ENCODE peak calls at places on chromosome 5, in nine cellular contexts. One of them, this sample, is unnamed.

GRCh38 chr5:178392998-178393397 is 160.4 kb upstream of the PHYKPL start:
- DNase-seq in lung microvascular endothelial cell: no peak
- DNase-seq in hepatic stellate cell: no peak
- DNase-seq in OCI-M1: no peak
- DNase-seq in fibroblast of villous mesenchyme: no peak
- DNase-seq in naive thymus-derived CD4-positive, alpha-beta T cell: no peak
- DNase-seq in Caki2: no peak
- DNase-seq in CD4-positive, CD25-positive, alpha-beta regulatory T cell: no peak
- DNase-seq in neural progenitor cell: no peak
- DNase-seq in this sample: no peak

GRCh38 chr5:55816342-55816741 is 34.8 kb upstream of the IL31RA start:
- DNase-seq in Caki2: peak
- DNase-seq in fibroblast of villous mesenchyme: peak
- DNase-seq in naive thymus-derived CD4-positive, alpha-beta T cell: no peak
- DNase-seq in CD4-positive, CD25-positive, alpha-beta regulatory T cell: no peak
- DNase-seq in OCI-M1: peak
- DNase-seq in lung microvascular endothelial cell: no peak
- DNase-seq in hepatic stellate cell: peak
- DNase-seq in neural progenitor cell: no peak
- DNase-seq in this sample: no peak

GRCh38 chr5:78591972-78592700 is 56.4 kb downstream of the LHFPL2 start:
- DNase-seq in Caki2: no peak
- DNase-seq in OCI-M1: no peak
- DNase-seq in naive thymus-derived CD4-positive, alpha-beta T cell: no peak
- DNase-seq in hepatic stellate cell: no peak
- DNase-seq in fibroblast of villous mesenchyme: no peak
- DNase-seq in CD4-positive, CD25-positive, alpha-beta regulatory T cell: no peak
- DNase-seq in neural progenitor cell: no peak
- DNase-seq in lung microvascular endothelial cell: no peak
- DNase-seq in this sample: no peak

GRCh38 chr5:138386290-138386689 is 33.8 kb downstream of the KDM3B start:
- DNase-seq in neural progenitor cell: no peak
- DNase-seq in fibroblast of villous mesenchyme: no peak
- DNase-seq in Caki2: no peak
- DNase-seq in hepatic stellate cell: no peak
- DNase-seq in CD4-positive, CD25-positive, alpha-beta regulatory T cell: no peak
- DNase-seq in OCI-M1: no peak
- DNase-seq in lung microvascular endothelial cell: peak
- DNase-seq in naive thymus-derived CD4-positive, alpha-beta T cell: no peak
- DNase-seq in this sample: no peak

GRCh38 chr5:132657676-132658382 is at the start of gene IL13:
- DNase-seq in fibroblast of villous mesenchyme: no peak
- DNase-seq in CD4-positive, CD25-positive, alpha-beta regulatory T cell: no peak
- DNase-seq in Caki2: no peak
- DNase-seq in OCI-M1: no peak
- DNase-seq in neural progenitor cell: no peak
- DNase-seq in hepatic stellate cell: no peak
- DNase-seq in lung microvascular endothelial cell: no peak
- DNase-seq in naive thymus-derived CD4-positive, alpha-beta T cell: no peak
- DNase-seq in this sample: no peak

GRCh38 chr5:154771383-154771901 is 16.3 kb downstream of the LARP1 start:
- DNase-seq in Caki2: peak
- DNase-seq in lung microvascular endothelial cell: peak
- DNase-seq in OCI-M1: no peak
- DNase-seq in fibroblast of villous mesenchyme: peak
- DNase-seq in naive thymus-derived CD4-positive, alpha-beta T cell: no peak
- DNase-seq in hepatic stellate cell: peak
- DNase-seq in CD4-positive, CD25-positive, alpha-beta regulatory T cell: no peak
- DNase-seq in neural progenitor cell: peak
- DNase-seq in this sample: peak

GRCh38 chr5:173330856-173331206 is 2.6 kb upstream of the STC2 start:
- DNase-seq in neural progenitor cell: no peak
- DNase-seq in Caki2: no peak
- DNase-seq in naive thymus-derived CD4-positive, alpha-beta T cell: no peak
- DNase-seq in hepatic stellate cell: no peak
- DNase-seq in fibroblast of villous mesenchyme: no peak
- DNase-seq in OCI-M1: no peak
- DNase-seq in CD4-positive, CD25-positive, alpha-beta regulatory T cell: no peak
- DNase-seq in lung microvascular endothelial cell: no peak
- DNase-seq in this sample: no peak

GRCh38 chr5:159422371-159422770 is 92.1 kb upstream of the IL12B start:
- DNase-seq in Caki2: no peak
- DNase-seq in neural progenitor cell: no peak
- DNase-seq in fibroblast of villous mesenchyme: no peak
- DNase-seq in naive thymus-derived CD4-positive, alpha-beta T cell: no peak
- DNase-seq in OCI-M1: no peak
- DNase-seq in lung microvascular endothelial cell: no peak
- DNase-seq in hepatic stellate cell: no peak
- DNase-seq in CD4-positive, CD25-positive, alpha-beta regulatory T cell: no peak
- DNase-seq in this sample: no peak

GRCh38 chr5:44506561-44506960 is 117.3 kb upstream of the FGF10 start:
- DNase-seq in lung microvascular endothelial cell: no peak
- DNase-seq in hepatic stellate cell: no peak
- DNase-seq in CD4-positive, CD25-positive, alpha-beta regulatory T cell: no peak
- DNase-seq in neural progenitor cell: peak
- DNase-seq in naive thymus-derived CD4-positive, alpha-beta T cell: no peak
- DNase-seq in Caki2: no peak
- DNase-seq in fibroblast of villous mesenchyme: no peak
- DNase-seq in OCI-M1: no peak
- DNase-seq in this sample: no peak

GRCh38 chr5:60677831-60678664 is 21.9 kb downstream of the DEPDC1B start:
- DNase-seq in neural progenitor cell: peak
- DNase-seq in lung microvascular endothelial cell: peak
- DNase-seq in naive thymus-derived CD4-positive, alpha-beta T cell: no peak
- DNase-seq in OCI-M1: peak
- DNase-seq in Caki2: peak
- DNase-seq in hepatic stellate cell: peak
- DNase-seq in CD4-positive, CD25-positive, alpha-beta regulatory T cell: peak
- DNase-seq in fibroblast of villous mesenchyme: peak
- DNase-seq in this sample: no peak

GRCh38 chr5:10572451-10572850 is 8.6 kb downstream of the ANKRD33B start:
- DNase-seq in Caki2: no peak
- DNase-seq in naive thymus-derived CD4-positive, alpha-beta T cell: no peak
- DNase-seq in OCI-M1: no peak
- DNase-seq in hepatic stellate cell: no peak
- DNase-seq in fibroblast of villous mesenchyme: no peak
- DNase-seq in neural progenitor cell: no peak
- DNase-seq in lung microvascular endothelial cell: no peak
- DNase-seq in CD4-positive, CD25-positive, alpha-beta regulatory T cell: no peak
- DNase-seq in this sample: no peak

GRCh38 chr5:74382864-74383618 is 257.5 kb downstream of the ENC1 start:
- DNase-seq in lung microvascular endothelial cell: no peak
- DNase-seq in hepatic stellate cell: peak
- DNase-seq in Caki2: no peak
- DNase-seq in CD4-positive, CD25-positive, alpha-beta regulatory T cell: no peak
- DNase-seq in OCI-M1: no peak
- DNase-seq in neural progenitor cell: no peak
- DNase-seq in naive thymus-derived CD4-positive, alpha-beta T cell: no peak
- DNase-seq in fibroblast of villous mesenchyme: peak
- DNase-seq in this sample: peak

GRCh38 chr5:95835682-95836405 is 13.3 kb upstream of the GLRX start:
- DNase-seq in lung microvascular endothelial cell: peak
- DNase-seq in fibroblast of villous mesenchyme: no peak
- DNase-seq in neural progenitor cell: no peak
- DNase-seq in naive thymus-derived CD4-positive, alpha-beta T cell: no peak
- DNase-seq in OCI-M1: no peak
- DNase-seq in hepatic stellate cell: no peak
- DNase-seq in CD4-positive, CD25-positive, alpha-beta regulatory T cell: no peak
- DNase-seq in Caki2: no peak
- DNase-seq in this sample: no peak

GRCh38 chr5:14449052-14449661 is 132.4 kb upstream of the OTULINL start:
- DNase-seq in CD4-positive, CD25-positive, alpha-beta regulatory T cell: no peak
- DNase-seq in fibroblast of villous mesenchyme: peak
- DNase-seq in neural progenitor cell: no peak
- DNase-seq in hepatic stellate cell: no peak
- DNase-seq in OCI-M1: no peak
- DNase-seq in Caki2: peak
- DNase-seq in lung microvascular endothelial cell: peak
- DNase-seq in naive thymus-derived CD4-positive, alpha-beta T cell: no peak
- DNase-seq in this sample: peak

GRCh38 chr5:129107637-129108036 is 13.1 kb downstream of the ISOC1 start:
- DNase-seq in OCI-M1: no peak
- DNase-seq in Caki2: no peak
- DNase-seq in lung microvascular endothelial cell: no peak
- DNase-seq in hepatic stellate cell: no peak
- DNase-seq in neural progenitor cell: no peak
- DNase-seq in CD4-positive, CD25-positive, alpha-beta regulatory T cell: no peak
- DNase-seq in naive thymus-derived CD4-positive, alpha-beta T cell: no peak
- DNase-seq in fibroblast of villous mesenchyme: no peak
- DNase-seq in this sample: no peak

GRCh38 chr5:77251921-77252320 is 41.4 kb downstream of the PDE8B start:
- DNase-seq in Caki2: no peak
- DNase-seq in lung microvascular endothelial cell: no peak
- DNase-seq in hepatic stellate cell: no peak
- DNase-seq in fibroblast of villous mesenchyme: no peak
- DNase-seq in neural progenitor cell: no peak
- DNase-seq in CD4-positive, CD25-positive, alpha-beta regulatory T cell: no peak
- DNase-seq in naive thymus-derived CD4-positive, alpha-beta T cell: no peak
- DNase-seq in OCI-M1: no peak
- DNase-seq in this sample: no peak

GRCh38 chr5:137315534-137316345 is 183.4 kb downstream of the SPOCK1 start:
- DNase-seq in hepatic stellate cell: no peak
- DNase-seq in lung microvascular endothelial cell: no peak
- DNase-seq in Caki2: no peak
- DNase-seq in neural progenitor cell: no peak
- DNase-seq in naive thymus-derived CD4-positive, alpha-beta T cell: no peak
- DNase-seq in CD4-positive, CD25-positive, alpha-beta regulatory T cell: no peak
- DNase-seq in fibroblast of villous mesenchyme: no peak
- DNase-seq in OCI-M1: no peak
- DNase-seq in this sample: no peak

GRCh38 chr5:178473858-178474257 is 116.3 kb downstream of the COL23A1 start:
- DNase-seq in neural progenitor cell: no peak
- DNase-seq in CD4-positive, CD25-positive, alpha-beta regulatory T cell: no peak
- DNase-seq in fibroblast of villous mesenchyme: no peak
- DNase-seq in Caki2: no peak
- DNase-seq in hepatic stellate cell: no peak
- DNase-seq in naive thymus-derived CD4-positive, alpha-beta T cell: no peak
- DNase-seq in lung microvascular endothelial cell: no peak
- DNase-seq in OCI-M1: no peak
- DNase-seq in this sample: no peak

GRCh38 chr5:56711191-56711590 is 104.2 kb upstream of the MAP3K1 start:
- DNase-seq in OCI-M1: no peak
- DNase-seq in naive thymus-derived CD4-positive, alpha-beta T cell: no peak
- DNase-seq in hepatic stellate cell: no peak
- DNase-seq in Caki2: peak
- DNase-seq in lung microvascular endothelial cell: no peak
- DNase-seq in fibroblast of villous mesenchyme: peak
- DNase-seq in neural progenitor cell: no peak
- DNase-seq in CD4-positive, CD25-positive, alpha-beta regulatory T cell: peak
- DNase-seq in this sample: no peak

GRCh38 chr5:140295414-140295813 is 7.5 kb downstream of the PFDN1 start:
- DNase-seq in lung microvascular endothelial cell: peak
- DNase-seq in naive thymus-derived CD4-positive, alpha-beta T cell: no peak
- DNase-seq in fibroblast of villous mesenchyme: peak
- DNase-seq in Caki2: peak
- DNase-seq in neural progenitor cell: no peak
- DNase-seq in CD4-positive, CD25-positive, alpha-beta regulatory T cell: no peak
- DNase-seq in hepatic stellate cell: peak
- DNase-seq in OCI-M1: peak
- DNase-seq in this sample: peak

GRCh38 chr5:80083115-80083890 is 48.2 kb downstream of the THBS4 start:
- DNase-seq in lung microvascular endothelial cell: peak
- DNase-seq in fibroblast of villous mesenchyme: peak
- DNase-seq in Caki2: peak
- DNase-seq in CD4-positive, CD25-positive, alpha-beta regulatory T cell: peak
- DNase-seq in OCI-M1: peak
- DNase-seq in naive thymus-derived CD4-positive, alpha-beta T cell: peak
- DNase-seq in neural progenitor cell: peak
- DNase-seq in hepatic stellate cell: peak
- DNase-seq in this sample: peak

GRCh38 chr5:14728109-14728938 is 63.8 kb downstream of the OTULIN start:
- DNase-seq in Caki2: no peak
- DNase-seq in fibroblast of villous mesenchyme: no peak
- DNase-seq in OCI-M1: no peak
- DNase-seq in CD4-positive, CD25-positive, alpha-beta regulatory T cell: no peak
- DNase-seq in hepatic stellate cell: no peak
- DNase-seq in lung microvascular endothelial cell: peak
- DNase-seq in neural progenitor cell: peak
- DNase-seq in naive thymus-derived CD4-positive, alpha-beta T cell: no peak
- DNase-seq in this sample: no peak

GRCh38 chr5:102561894-102562760 is 63.3 kb upstream of the SLCO6A1 start:
- DNase-seq in Caki2: peak
- DNase-seq in hepatic stellate cell: no peak
- DNase-seq in OCI-M1: peak
- DNase-seq in naive thymus-derived CD4-positive, alpha-beta T cell: no peak
- DNase-seq in neural progenitor cell: peak
- DNase-seq in fibroblast of villous mesenchyme: peak
- DNase-seq in lung microvascular endothelial cell: peak
- DNase-seq in CD4-positive, CD25-positive, alpha-beta regulatory T cell: peak
- DNase-seq in this sample: peak

GRCh38 chr5:24141046-24141445 is 503.7 kb downstream of the CDH10 start:
- DNase-seq in OCI-M1: no peak
- DNase-seq in Caki2: no peak
- DNase-seq in hepatic stellate cell: no peak
- DNase-seq in fibroblast of villous mesenchyme: no peak
- DNase-seq in lung microvascular endothelial cell: no peak
- DNase-seq in naive thymus-derived CD4-positive, alpha-beta T cell: no peak
- DNase-seq in CD4-positive, CD25-positive, alpha-beta regulatory T cell: no peak
- DNase-seq in neural progenitor cell: peak
- DNase-seq in this sample: no peak

GRCh38 chr5:140725799-140726471 is 25.7 kb downstream of the ZMAT2 start:
- DNase-seq in hepatic stellate cell: peak
- DNase-seq in neural progenitor cell: peak
- DNase-seq in lung microvascular endothelial cell: peak
- DNase-seq in CD4-positive, CD25-positive, alpha-beta regulatory T cell: peak
- DNase-seq in naive thymus-derived CD4-positive, alpha-beta T cell: peak
- DNase-seq in OCI-M1: peak
- DNase-seq in Caki2: peak
- DNase-seq in fibroblast of villous mesenchyme: peak
- DNase-seq in this sample: peak

This sample was measured in BE2C.